ENCODE peak calls at places on chromosomes 12 and 14, in five cellular contexts. F is AG04449, T is astrocyte of the spinal cord, D is GM13977, C is activated B cell treated with CpG ODN at 0.5 μM for 24 hours. Q is an unnamed sample.
A peak's percentile ranks its signal among the peaks of the same experiment; 100 is the strongest.

GRCh38 chr12:47741340-47741703 is 16.0 kb upstream of the ENDOU start:
- DNase-seq in F (no peak), T (peak; percentile 38), D (no peak), C (no peak), Q (peak; percentile 83)

GRCh38 chr12:127422935-127423585 is 843.9 kb upstream of the TMEM132C start:
- DNase-seq in F (no peak), T (no peak), D (no peak), C (no peak), Q (no peak)

GRCh38 chr14:99267871-99268775 is 3.9 kb downstream of the BCL11B start:
- DNase-seq in F (no peak), T (no peak), D (no peak), C (no peak), Q (peak; percentile 82)

GRCh38 chr12:72295101-72295500 is 22.9 kb downstream of the TRHDE start:
- DNase-seq in F (no peak), T (peak; percentile 42), D (no peak), C (no peak), Q (no peak)

GRCh38 chr12:38775457-38775856 is 129.9 kb downstream of the CPNE8 start:
- DNase-seq in F (no peak), T (no peak), D (peak; percentile 40), C (no peak), Q (no peak)

GRCh38 chr12:121723200-121723599 is 10.6 kb downstream of the TMEM120B start:
- DNase-seq in F (no peak), T (no peak), D (no peak), C (no peak), Q (no peak)

GRCh38 chr12:131091413-131091975 is 137.8 kb downstream of the ADGRD1 start:
- DNase-seq in F (no peak), T (no peak), D (peak; percentile 78), C (no peak), Q (peak; percentile 90)

GRCh38 chr14:79318371-79318770 is 892.9 kb downstream of the DIO2 start:
- DNase-seq in F (no peak), T (no peak), D (no peak), C (no peak), Q (no peak)

GRCh38 chr14:50375760-50376159 is 20.9 kb downstream of the CDKL1 start:
- DNase-seq in F (no peak), T (no peak), D (no peak), C (no peak), Q (no peak)

GRCh38 chr12:3200779-3201738 is 123.9 kb downstream of the TSPAN9 start:
- DNase-seq in F (no peak), T (no peak), D (no peak), C (no peak), Q (no peak)

GRCh38 chr12:128266559-128267245 is at the start of gene TMEM132C:
- DNase-seq in F (no peak), T (no peak), D (no peak), C (no peak), Q (no peak)

GRCh38 chr12:72989458-72989947 is 717.3 kb downstream of the TRHDE start:
- DNase-seq in F (no peak), T (no peak), D (no peak), C (no peak), Q (no peak)

GRCh38 chr12:110176745-110177144 is 52.6 kb downstream of the IFT81 start:
- DNase-seq in F (no peak), T (peak; percentile 44), D (no peak), C (no peak), Q (no peak)

GRCh38 chr14:35405304-35405996 is 901 bp upstream of the NFKBIA start:
- DNase-seq in F (no peak), T (no peak), D (no peak), C (no peak), Q (no peak)

GRCh38 chr12:124296916-124297351 is 2.0 kb downstream of the RFLNA start:
- DNase-seq in F (no peak), T (no peak), D (no peak), C (no peak), Q (no peak)

GRCh38 chr14:24311837-24312615 is 724 bp downstream of the LTB4R start:
- DNase-seq in F (no peak), T (no peak), D (no peak), C (no peak), Q (no peak)

GRCh38 chr12:113436993-113437728 is 15.0 kb downstream of the SDSL start:
- DNase-seq in F (no peak), T (no peak), D (no peak), C (no peak), Q (no peak)

GRCh38 chr12:59374783-59375182 is 221.0 kb upstream of the SLC16A7 start:
- DNase-seq in F (no peak), T (no peak), D (no peak), C (no peak), Q (no peak)

GRCh38 chr12:25052191-25053020 is 103.5 kb upstream of the BCAT1 start:
- DNase-seq in F (no peak), T (no peak), D (peak; percentile 44), C (peak; percentile 68), Q (peak; percentile 64)

GRCh38 chr14:65915125-65915524 is 502.6 kb downstream of the FUT8 start:
- DNase-seq in F (no peak), T (no peak), D (no peak), C (no peak), Q (no peak)

GRCh38 chr12:116196752-116197718 is 80.5 kb downstream of the MED13L start:
- DNase-seq in F (no peak), T (no peak), D (no peak), C (no peak), Q (no peak)

GRCh38 chr14:60235440-60235839 is 13.6 kb upstream of the PPM1A start:
- DNase-seq in F (no peak), T (no peak), D (no peak), C (no peak), Q (no peak)

GRCh38 chr14:21978184-21978998 is 304.8 kb upstream of the OR4E1 start:
- DNase-seq in F (no peak), T (peak; percentile 16), D (peak; percentile 53), C (no peak), Q (peak; percentile 78)

GRCh38 chr12:68587448-68587873 is 23.2 kb upstream of the RAP1B start:
- DNase-seq in F (no peak), T (peak; percentile 15), D (peak; percentile 62), C (no peak), Q (peak; percentile 79)

GRCh38 chr14:99255621-99256482 is 16.1 kb downstream of the BCL11B start:
- DNase-seq in F (no peak), T (no peak), D (no peak), C (no peak), Q (peak; percentile 24)

GRCh38 chr14:96167224-96168148 is 37.2 kb upstream of the BDKRB2 start:
- DNase-seq in F (no peak), T (peak; percentile 40), D (no peak), C (no peak), Q (no peak)

GRCh38 chr12:8661016-8661415 is 1.6 kb downstream of the MFAP5 start:
- DNase-seq in F (no peak), T (no peak), D (no peak), C (no peak), Q (no peak)

DNA sequence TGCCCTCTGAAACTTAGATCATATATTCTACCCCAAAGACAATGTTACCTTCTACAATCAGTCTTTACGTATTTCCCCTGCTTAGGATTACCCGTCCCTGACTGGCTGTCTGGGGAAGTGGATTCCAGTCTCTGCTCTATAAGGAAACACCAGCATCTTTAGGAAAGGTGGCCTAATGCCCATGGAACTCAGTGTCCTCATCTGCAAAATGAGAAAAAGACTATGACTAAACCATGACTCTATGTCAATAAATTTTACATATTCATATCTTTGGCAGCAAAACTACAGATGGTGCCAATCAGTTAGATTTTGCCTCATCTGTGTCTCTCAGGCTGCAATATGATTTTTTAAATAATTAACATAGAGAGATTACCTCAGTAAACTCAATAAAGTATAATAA is 133.8 kb downstream of the ITPR2 start:
- DNase-seq in F (no peak), T (no peak), D (no peak), C (no peak), Q (no peak)
- TF ChIP-seq CTCF in F (no peak), T (no peak), D (no peak), C (no peak), Q (no peak)

DNA sequence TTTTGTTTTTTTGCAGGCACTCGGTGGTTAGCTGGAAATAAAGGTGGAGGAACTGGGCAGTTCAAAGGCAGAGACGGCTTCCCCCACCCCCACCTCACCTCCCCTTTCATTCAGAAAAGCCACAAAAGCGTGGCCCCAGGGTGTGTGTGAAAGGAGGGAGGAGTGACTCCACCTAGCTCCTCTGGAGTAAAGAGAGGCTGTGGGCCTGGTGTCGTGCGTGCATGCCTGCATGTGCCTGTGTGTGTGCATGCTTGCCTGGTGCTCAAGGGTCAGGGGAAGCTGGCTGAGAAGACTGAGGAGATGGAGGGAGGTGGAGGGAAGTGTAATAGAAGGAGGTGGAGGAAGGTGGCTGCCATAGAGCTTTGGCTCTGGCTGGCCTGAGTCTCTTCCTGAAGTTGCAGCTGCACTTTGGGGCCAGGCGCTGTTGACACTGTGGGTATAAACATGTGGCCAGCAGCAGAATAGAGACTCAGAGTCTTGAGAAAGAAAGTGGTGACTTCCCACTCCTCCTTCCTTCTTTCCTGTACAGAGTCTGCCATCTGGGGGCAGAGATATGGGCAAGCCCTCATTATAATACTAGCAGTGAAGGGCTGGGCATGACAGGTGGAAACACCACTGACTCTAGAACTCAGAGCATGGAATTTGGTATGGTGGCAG is 36.9 kb upstream of the SINHCAF start:
- DNase-seq in F (no peak), T (no peak), D (peak; percentile 48), C (no peak), Q (peak; percentile 70)
- TF ChIP-seq CTCF in F (no peak), T (no peak), D (peak; percentile 35), C (no peak), Q (no peak)

GRCh38 chr12:79174656-79175055 is 310.1 kb downstream of the SYT1 start:
- DNase-seq in F (no peak), T (peak; percentile 73), D (no peak), C (no peak), Q (no peak)
- TF ChIP-seq CTCF in F (peak; percentile 11), T (peak; percentile 36), D (peak; percentile 35), C (no peak), Q (no peak)

DNA sequence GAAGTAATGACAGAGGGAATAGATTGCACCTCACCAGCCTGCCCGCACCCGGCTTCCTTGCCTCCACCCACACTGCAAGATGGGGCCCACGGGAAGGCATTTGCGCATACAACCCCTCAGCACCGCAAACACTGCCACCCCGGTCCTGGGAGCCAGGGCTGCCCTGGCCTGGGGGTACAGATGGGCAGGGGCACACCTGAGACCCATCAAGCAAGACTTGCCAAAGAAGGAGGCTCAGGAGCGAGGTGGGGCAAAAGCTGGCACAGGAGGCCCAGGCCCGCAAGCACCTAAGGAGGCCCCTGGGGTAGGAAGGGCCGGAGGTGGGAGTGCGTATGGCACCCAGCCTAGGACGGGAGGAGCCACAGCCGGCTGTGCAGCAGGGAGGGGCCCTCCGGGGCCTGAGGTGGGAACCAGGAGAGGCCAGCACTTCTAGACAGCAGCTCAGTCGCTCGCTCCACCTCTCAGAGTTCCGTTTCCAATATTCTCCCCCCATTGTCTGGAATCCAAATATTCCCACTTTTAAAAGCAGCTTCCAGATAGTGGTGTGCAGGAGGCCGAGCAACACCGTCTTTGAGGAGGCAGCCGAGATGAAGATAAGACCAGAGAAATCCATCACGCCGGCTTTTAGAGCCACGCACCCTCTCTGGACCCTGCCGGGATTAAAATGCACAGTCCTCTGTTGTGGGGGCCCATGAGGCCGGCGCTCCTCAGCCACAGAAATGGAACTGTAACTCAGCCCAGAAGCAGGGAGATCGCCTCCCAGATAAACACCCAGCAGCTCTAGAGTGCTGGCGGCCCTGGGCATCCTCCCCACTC is 12.2 kb upstream of the C14orf180 start:
- DNase-seq in F (no peak), T (no peak), D (no peak), C (no peak), Q (no peak)
- TF ChIP-seq CTCF in F (no peak), T (no peak), D (no peak), C (no peak), Q (no peak)

Q was measured in activated CD8-positive, alpha-beta T cell treated with anti-CD3 and anti-CD28 coated beads for 36 hours.